ENCODE peak calls at places on chromosomes 11 and 22, in seven cellular contexts. One of them, this sample, is unnamed.

GRCh38 chr22:18029686-18030267 is 5.4 kb upstream of the MICAL3 start:
- DNase-seq in H1: no peak
- DNase-seq in HEK293T: no peak
- DNase-seq in WTC11: no peak
- DNase-seq in HCT116: no peak
- DNase-seq in HepG2: no peak
- DNase-seq in K562: no peak
- DNase-seq in this sample: no peak

GRCh38 chr22:39514373-39514973 is 5.9 kb upstream of the ATF4 start:
- DNase-seq in HEK293T: peak; percentile 47
- DNase-seq in WTC11: peak; percentile 73
- DNase-seq in H1: no peak
- DNase-seq in K562: no peak
- DNase-seq in HepG2: no peak
- DNase-seq in HCT116: no peak
- DNase-seq in this sample: no peak

GRCh38 chr11:31940396-31941037 is 129.4 kb upstream of the PAX6 start:
- DNase-seq in WTC11: no peak
- DNase-seq in K562: no peak
- DNase-seq in HEK293T: no peak
- DNase-seq in HCT116: no peak
- DNase-seq in HepG2: no peak
- DNase-seq in H1: no peak
- DNase-seq in this sample: no peak

GRCh38 chr11:68513930-68514487 is 53.5 kb downstream of the PPP6R3 start:
- DNase-seq in HepG2: no peak
- DNase-seq in H1: no peak
- DNase-seq in HEK293T: no peak
- DNase-seq in K562: no peak
- DNase-seq in WTC11: no peak
- DNase-seq in HCT116: no peak
- DNase-seq in this sample: no peak

GRCh38 chr11:132858203-132858602 is 674.1 kb downstream of the OPCML start:
- DNase-seq in HepG2: no peak
- DNase-seq in WTC11: peak; percentile 62
- DNase-seq in H1: peak; percentile 64
- DNase-seq in HEK293T: peak; percentile 10
- DNase-seq in HCT116: no peak
- DNase-seq in K562: no peak
- DNase-seq in this sample: no peak

GRCh38 chr11:118003021-118003423 is 16.8 kb downstream of the IL10RA start:
- DNase-seq in HEK293T: no peak
- DNase-seq in WTC11: no peak
- DNase-seq in H1: no peak
- DNase-seq in HCT116: no peak
- DNase-seq in HepG2: no peak
- DNase-seq in K562: peak; percentile 58
- DNase-seq in this sample: no peak

GRCh38 chr11:117704416-117705150 is 92.4 kb downstream of the DSCAML1 start:
- DNase-seq in HEK293T: no peak
- DNase-seq in HepG2: no peak
- DNase-seq in WTC11: no peak
- DNase-seq in HCT116: no peak
- DNase-seq in H1: no peak
- DNase-seq in K562: no peak
- DNase-seq in this sample: no peak

GRCh38 chr11:69914286-69915150 is 95.3 kb upstream of the FGF3 start:
- DNase-seq in HEK293T: no peak
- DNase-seq in HCT116: no peak
- DNase-seq in K562: no peak
- DNase-seq in HepG2: no peak
- DNase-seq in H1: no peak
- DNase-seq in WTC11: peak; percentile 14
- DNase-seq in this sample: no peak

GRCh38 chr11:10932976-10933375 is 75.1 kb upstream of the ZBED5 start:
- DNase-seq in HCT116: no peak
- DNase-seq in H1: no peak
- DNase-seq in HEK293T: no peak
- DNase-seq in HepG2: no peak
- DNase-seq in K562: no peak
- DNase-seq in WTC11: no peak
- DNase-seq in this sample: no peak

GRCh38 chr11:75277211-75277805 is 36.7 kb downstream of the TPBGL start:
- DNase-seq in H1: no peak
- DNase-seq in HEK293T: no peak
- DNase-seq in HepG2: no peak
- DNase-seq in HCT116: no peak
- DNase-seq in WTC11: no peak
- DNase-seq in K562: no peak
- DNase-seq in this sample: no peak

GRCh38 chr22:24095816-24096215 is 84.7 kb downstream of the CABIN1 start:
- DNase-seq in HEK293T: no peak
- DNase-seq in H1: no peak
- DNase-seq in HCT116: no peak
- DNase-seq in WTC11: no peak
- DNase-seq in K562: no peak
- DNase-seq in HepG2: no peak
- DNase-seq in this sample: no peak

GRCh38 chr11:133865466-133865865 is 20.2 kb upstream of the SPATA19 start:
- DNase-seq in HEK293T: no peak
- DNase-seq in HepG2: no peak
- DNase-seq in H1: no peak
- DNase-seq in K562: no peak
- DNase-seq in WTC11: no peak
- DNase-seq in HCT116: no peak
- DNase-seq in this sample: no peak

GRCh38 chr22:29053048-29053702 is 8.5 kb downstream of the C22orf31 start:
- DNase-seq in HEK293T: no peak
- DNase-seq in WTC11: no peak
- DNase-seq in H1: no peak
- DNase-seq in HCT116: no peak
- DNase-seq in K562: no peak
- DNase-seq in HepG2: no peak
- DNase-seq in this sample: no peak

GRCh38 chr22:27833803-27834202 is 32.2 kb upstream of the MN1 start:
- DNase-seq in HCT116: no peak
- DNase-seq in HepG2: no peak
- DNase-seq in K562: no peak
- DNase-seq in HEK293T: no peak
- DNase-seq in WTC11: no peak
- DNase-seq in H1: no peak
- DNase-seq in this sample: no peak

GRCh38 chr11:57424802-57425564 is 1.9 kb downstream of the SLC43A3 start:
- DNase-seq in HEK293T: no peak
- DNase-seq in K562: peak; percentile 98
- DNase-seq in WTC11: no peak
- DNase-seq in HepG2: peak; percentile 20
- DNase-seq in H1: no peak
- DNase-seq in HCT116: no peak
- DNase-seq in this sample: peak; percentile 95

DNA sequence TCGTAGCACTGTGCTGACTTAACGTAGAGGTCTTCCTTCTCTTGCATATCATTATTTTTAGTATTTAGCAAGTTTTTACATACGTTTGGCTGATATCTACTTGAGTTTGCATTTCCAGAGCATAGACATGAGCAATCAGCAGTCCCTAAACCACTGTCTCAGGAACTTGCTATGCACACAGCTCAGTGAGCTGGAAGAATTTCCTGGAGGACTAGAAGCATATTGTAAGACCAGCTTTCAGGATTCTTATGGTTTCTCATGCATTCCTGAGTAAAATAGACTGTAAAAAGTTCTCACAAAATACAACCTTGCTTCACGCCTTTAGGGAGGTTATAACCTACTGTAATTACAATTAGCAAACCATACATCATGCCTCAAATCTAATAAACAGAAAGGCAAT is 226.7 kb upstream of the PDGFD start:
- DNase-seq in K562: no peak
- DNase-seq in HCT116: no peak
- DNase-seq in WTC11: no peak
- DNase-seq in H1: no peak
- DNase-seq in HEK293T: no peak
- DNase-seq in HepG2: no peak
- DNase-seq in this sample: no peak
- TF ChIP-seq SP1 in K562: no peak
- TF ChIP-seq SP1 in HCT116: no peak
- TF ChIP-seq SP1 in WTC11: no peak
- TF ChIP-seq SP1 in H1: no peak
- TF ChIP-seq SP1 in HEK293T: no peak
- TF ChIP-seq SP1 in HepG2: no peak
- TF ChIP-seq SP1 in this sample: no peak

GRCh38 chr11:36817336-36817965 is 219.4 kb upstream of the RAG2 start:
- DNase-seq in HCT116: no peak
- DNase-seq in H1: no peak
- DNase-seq in HEK293T: no peak
- DNase-seq in WTC11: no peak
- DNase-seq in K562: no peak
- DNase-seq in HepG2: no peak
- DNase-seq in this sample: no peak
- TF ChIP-seq SP1 in HCT116: no peak
- TF ChIP-seq SP1 in H1: no peak
- TF ChIP-seq SP1 in HEK293T: no peak
- TF ChIP-seq SP1 in WTC11: no peak
- TF ChIP-seq SP1 in K562: no peak
- TF ChIP-seq SP1 in HepG2: no peak
- TF ChIP-seq SP1 in this sample: no peak

DNA sequence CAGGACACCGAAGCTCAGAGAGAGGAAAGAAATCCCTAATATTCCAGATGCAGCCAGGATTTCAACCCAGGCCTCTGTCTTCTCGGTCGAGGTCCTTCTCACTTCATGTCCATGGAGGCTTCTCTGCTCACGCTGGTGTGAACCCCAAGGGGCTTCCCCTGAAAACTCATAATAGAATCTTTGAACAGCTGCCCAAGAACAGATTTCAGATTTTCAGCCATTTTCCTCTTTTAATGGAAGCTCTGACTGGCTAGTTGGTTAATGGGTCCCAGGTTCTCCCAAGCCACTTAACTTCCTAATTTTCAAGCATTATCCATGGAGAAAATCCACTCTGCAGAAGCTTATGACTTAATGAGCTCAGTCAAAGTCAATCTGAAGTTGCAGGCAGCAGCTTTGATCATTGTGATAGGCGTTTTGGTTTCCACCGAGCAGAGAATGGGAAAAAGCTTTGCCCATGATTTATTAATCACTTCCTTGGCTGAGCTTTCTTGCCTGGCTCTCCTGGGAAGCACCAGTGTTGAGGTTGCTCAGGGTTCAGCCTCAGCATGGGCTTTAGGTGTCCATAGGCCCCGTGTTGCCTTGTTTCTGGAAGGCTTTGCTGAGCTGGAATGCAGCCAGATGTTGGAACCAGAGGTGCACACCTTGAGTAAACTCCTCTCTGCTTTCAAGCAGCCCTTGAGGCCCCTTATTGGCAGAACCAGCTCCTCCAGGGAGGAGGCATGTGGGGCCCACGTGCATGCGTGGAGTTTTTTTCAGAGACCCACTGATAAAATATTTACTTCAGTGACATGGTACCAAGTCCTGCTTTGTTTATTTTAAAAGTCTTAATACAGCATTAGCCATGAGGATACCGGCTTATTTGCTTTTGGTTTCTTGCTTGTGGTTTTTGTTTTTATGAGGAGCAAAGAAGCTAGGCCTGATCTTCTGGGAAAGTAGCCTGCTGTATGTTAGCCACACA is 25.5 kb downstream of the LDLRAD3 start:
- DNase-seq in K562: no peak
- DNase-seq in WTC11: no peak
- DNase-seq in HepG2: no peak
- DNase-seq in HCT116: no peak
- DNase-seq in HEK293T: no peak
- DNase-seq in H1: no peak
- DNase-seq in this sample: no peak
- TF ChIP-seq SP1 in K562: no peak
- TF ChIP-seq SP1 in WTC11: no peak
- TF ChIP-seq SP1 in HepG2: no peak
- TF ChIP-seq SP1 in HCT116: no peak
- TF ChIP-seq SP1 in HEK293T: no peak
- TF ChIP-seq SP1 in H1: no peak
- TF ChIP-seq SP1 in this sample: no peak

GRCh38 chr11:25983280-25983679 is 348.6 kb upstream of the ANO3 start:
- DNase-seq in H1: no peak
- DNase-seq in K562: no peak
- DNase-seq in HepG2: no peak
- DNase-seq in HEK293T: no peak
- DNase-seq in HCT116: no peak
- DNase-seq in WTC11: no peak
- DNase-seq in this sample: no peak

DNA sequence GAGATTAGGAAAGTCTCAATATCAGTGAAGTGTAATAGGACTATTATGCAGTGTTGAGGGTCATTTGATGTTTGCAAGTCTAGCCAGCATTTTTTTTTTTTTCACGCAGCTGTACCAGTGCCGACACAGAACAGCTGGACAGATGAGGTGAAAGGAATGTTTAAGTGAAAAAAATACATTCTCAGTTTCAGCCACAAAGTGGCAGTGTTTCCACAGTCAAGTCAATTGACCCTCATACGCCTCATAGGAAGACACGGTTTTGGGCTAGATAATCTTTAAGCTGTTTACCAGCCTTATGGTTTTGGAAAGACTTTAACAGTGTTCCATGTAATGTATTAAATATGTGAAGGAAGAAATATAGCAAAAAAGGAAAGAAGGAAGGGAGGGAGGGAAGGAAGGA is 349.9 kb upstream of the ANO3 start:
- DNase-seq in K562: peak; percentile 14
- DNase-seq in HEK293T: peak; percentile 30
- DNase-seq in H1: no peak
- DNase-seq in HCT116: no peak
- DNase-seq in HepG2: peak; percentile 53
- DNase-seq in WTC11: no peak
- DNase-seq in this sample: peak; percentile 46
- TF ChIP-seq SP1 in K562: no peak
- TF ChIP-seq SP1 in HEK293T: no peak
- TF ChIP-seq SP1 in H1: no peak
- TF ChIP-seq SP1 in HCT116: no peak
- TF ChIP-seq SP1 in HepG2: no peak
- TF ChIP-seq SP1 in WTC11: no peak
- TF ChIP-seq SP1 in this sample: no peak

GRCh38 chr11:16028406-16028805 is 327.9 kb downstream of the SOX6 start:
- DNase-seq in HCT116: no peak
- DNase-seq in WTC11: no peak
- DNase-seq in HepG2: no peak
- DNase-seq in HEK293T: no peak
- DNase-seq in H1: no peak
- DNase-seq in K562: no peak
- DNase-seq in this sample: no peak
- TF ChIP-seq SP1 in HCT116: no peak
- TF ChIP-seq SP1 in WTC11: no peak
- TF ChIP-seq SP1 in HepG2: no peak
- TF ChIP-seq SP1 in HEK293T: no peak
- TF ChIP-seq SP1 in H1: no peak
- TF ChIP-seq SP1 in K562: no peak
- TF ChIP-seq SP1 in this sample: no peak